ENCODE peak calls at places on chromosome 6, in five cellular contexts. N, V, W, Y and I are unnamed samples.

GRCh38 chr6:43093361-43094289 is 17.5 kb downstream of the PTK7 start:
- DNase-seq in Y (no peak), W (peak), N (no peak), V (peak), I (no peak)

GRCh38 chr6:43511824-43512415 is 1.8 kb upstream of the LRRC73 start:
- DNase-seq in V (no peak), W (no peak), Y (no peak), N (no peak), I (no peak)

GRCh38 chr6:75896526-75896925 is 147.5 kb downstream of the MYO6 start:
- DNase-seq in N (no peak), W (peak), Y (peak), V (no peak), I (no peak)

GRCh38 chr6:42938987-42939809 is 9.9 kb downstream of the CNPY3 start:
- DNase-seq in N (no peak), W (no peak), Y (no peak), V (no peak), I (no peak)

GRCh38 chr6:107264357-107264831 is 149.1 kb upstream of the BEND3 start:
- DNase-seq in N (no peak), V (peak), Y (peak), W (peak), I (no peak)

GRCh38 chr6:47512872-47513271 is 35.3 kb downstream of the CD2AP start:
- DNase-seq in Y (no peak), V (no peak), N (no peak), W (no peak), I (no peak)

GRCh38 chr6:20699402-20699801 is 165.1 kb downstream of the CDKAL1 start:
- DNase-seq in V (no peak), N (no peak), W (no peak), Y (no peak), I (no peak)

GRCh38 chr6:148887181-148887580 is 140.4 kb downstream of the UST start:
- DNase-seq in N (peak), W (peak), V (no peak), Y (no peak), I (no peak)

GRCh38 chr6:43509142-43509983 is 783 bp downstream of the LRRC73 start:
- DNase-seq in W (no peak), Y (no peak), N (peak), V (no peak), I (no peak)

DNA sequence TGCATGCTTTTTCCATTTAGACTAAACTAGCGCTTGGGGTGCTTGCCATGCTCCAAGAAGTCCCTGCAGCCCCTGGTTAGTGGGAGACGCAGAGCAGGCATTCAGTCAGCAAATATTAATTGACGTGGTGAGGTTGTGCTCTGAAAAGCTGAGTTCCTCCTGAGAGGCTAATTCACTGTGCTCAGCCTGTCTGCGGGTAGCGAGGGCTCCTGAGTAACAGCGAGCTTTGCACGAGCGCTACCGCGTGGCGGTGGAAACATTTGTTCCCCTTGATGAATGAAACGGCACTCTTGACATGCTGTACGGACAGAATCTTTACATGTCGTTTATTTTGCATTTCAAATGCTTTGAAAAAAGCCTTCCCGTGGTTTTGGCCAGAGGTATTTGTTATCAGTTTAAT is 170.6 kb upstream of the AGPAT4 start:
- DNase-seq in Y (no peak), N (peak), V (peak), W (peak), I (no peak)
- H3K4me3 ChIP-seq in Y (no peak), N (no peak), V (no peak), W (no peak), I (no peak)

GRCh38 chr6:26045939-26046368 is 41.3 kb upstream of the HFE start:
- DNase-seq in Y (peak), V (no peak), N (no peak), W (no peak), I (peak)
- H3K4me3 ChIP-seq in Y (peak), V (peak), N (no peak), W (peak), I (peak)

GRCh38 chr6:137216106-137216505 is 3.1 kb downstream of the IFNGR1 start:
- DNase-seq in N (no peak), V (no peak), Y (no peak), W (no peak), I (no peak)
- H3K4me3 ChIP-seq in N (no peak), V (peak), Y (peak), W (no peak), I (no peak)

GRCh38 chr6:80235647-80236046 is 129.2 kb downstream of the BCKDHB start:
- DNase-seq in V (no peak), W (no peak), Y (no peak), N (no peak), I (no peak)

GRCh38 chr6:80227545-80227944 is 121.1 kb downstream of the BCKDHB start:
- DNase-seq in W (no peak), V (no peak), Y (no peak), N (no peak), I (no peak)

GRCh38 chr6:80234411-80234810 is 127.9 kb downstream of the BCKDHB start:
- DNase-seq in V (no peak), N (no peak), Y (no peak), W (peak), I (no peak)

GRCh38 chr6:80233955-80234354 is 127.5 kb downstream of the BCKDHB start:
- DNase-seq in N (no peak), V (no peak), Y (no peak), W (no peak), I (no peak)

DNA sequence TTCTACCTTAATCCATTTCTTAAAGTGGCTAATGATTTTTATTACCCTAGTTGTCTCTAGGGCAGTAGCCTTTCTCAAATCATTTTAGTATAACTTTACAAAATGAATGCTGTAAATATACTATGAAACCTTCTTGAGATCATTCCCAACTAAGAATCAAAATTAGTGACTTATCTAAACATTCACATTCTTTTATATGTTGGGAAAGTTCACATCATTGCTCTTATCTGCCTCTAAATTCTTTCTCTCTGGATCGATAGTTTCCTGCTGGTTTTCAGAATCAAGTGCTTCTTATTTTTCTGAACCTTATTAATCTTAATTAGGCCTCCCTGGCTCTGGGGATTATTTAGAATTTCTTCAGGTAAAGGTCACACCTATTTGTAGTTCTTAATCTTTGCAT is 126.8 kb downstream of the BCKDHB start:
- DNase-seq in V (no peak), Y (no peak), W (no peak), N (no peak), I (no peak)
- H3K4me3 ChIP-seq in V (no peak), Y (no peak), W (no peak), N (no peak), I (no peak)

GRCh38 chr6:34888874-34889555 is at the start of gene ANKS1A:
- DNase-seq in V (no peak), Y (peak), W (peak), N (peak), I (peak)

GRCh38 chr6:34888441-34888820 is 589 bp upstream of the TAF11 start:
- DNase-seq in Y (no peak), W (peak), V (no peak), N (no peak), I (peak)

GRCh38 chr6:34887753-34888440 is at the start of gene TAF11:
- DNase-seq in W (peak), V (peak), N (peak), Y (peak), I (peak)

GRCh38 chr6:34891296-34891695 is 2.2 kb downstream of the ANKS1A start:
- DNase-seq in N (no peak), V (no peak), Y (peak), W (no peak), I (no peak)

GRCh38 chr6:34890526-34890910 is 1.5 kb downstream of the ANKS1A start:
- DNase-seq in W (no peak), N (no peak), V (no peak), Y (no peak), I (no peak)
- H3K4me3 ChIP-seq in W (peak), N (peak), V (peak), Y (peak), I (peak)

GRCh38 chr6:118554698-118555097 is 6.6 kb downstream of the PLN start:
- DNase-seq in V (no peak), W (no peak), N (no peak), Y (no peak), I (no peak)
- H3K4me3 ChIP-seq in V (no peak), W (no peak), N (no peak), Y (no peak), I (no peak)

DNA sequence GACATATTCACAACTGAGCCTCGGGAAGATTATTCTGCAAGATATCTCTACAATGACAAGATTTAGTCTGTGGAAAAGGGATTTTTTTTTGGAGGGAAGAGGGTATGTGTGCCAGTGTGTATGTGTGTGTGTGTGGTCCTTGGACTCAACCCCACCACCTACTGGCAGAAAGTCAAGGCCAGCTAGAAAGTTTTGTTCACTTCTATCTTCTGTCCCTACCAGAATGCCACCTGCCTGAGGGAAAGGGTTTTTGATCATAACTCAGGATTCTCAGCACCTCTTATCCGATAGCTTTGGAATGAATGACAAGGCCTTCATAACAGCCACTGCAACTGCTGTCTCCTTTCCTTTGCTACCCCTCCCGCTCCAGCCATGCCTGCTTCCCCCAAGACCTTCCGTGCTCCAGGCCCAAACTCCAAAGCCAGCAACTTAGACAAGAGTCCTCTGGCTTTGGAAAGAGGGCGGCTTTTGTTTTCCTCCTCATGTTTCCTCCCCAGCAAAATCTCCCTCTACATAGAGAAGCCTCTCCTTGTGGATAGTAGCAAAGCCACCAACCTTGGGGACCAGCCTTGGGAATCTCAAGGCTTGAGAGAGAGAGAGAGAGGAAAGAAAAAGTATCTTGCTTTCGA is 18.6 kb downstream of the BTN3A1 start:
- DNase-seq in N (peak), W (peak), V (peak), Y (peak), I (peak)
- H3K4me3 ChIP-seq in N (peak), W (peak), V (peak), Y (peak), I (peak)

DNA sequence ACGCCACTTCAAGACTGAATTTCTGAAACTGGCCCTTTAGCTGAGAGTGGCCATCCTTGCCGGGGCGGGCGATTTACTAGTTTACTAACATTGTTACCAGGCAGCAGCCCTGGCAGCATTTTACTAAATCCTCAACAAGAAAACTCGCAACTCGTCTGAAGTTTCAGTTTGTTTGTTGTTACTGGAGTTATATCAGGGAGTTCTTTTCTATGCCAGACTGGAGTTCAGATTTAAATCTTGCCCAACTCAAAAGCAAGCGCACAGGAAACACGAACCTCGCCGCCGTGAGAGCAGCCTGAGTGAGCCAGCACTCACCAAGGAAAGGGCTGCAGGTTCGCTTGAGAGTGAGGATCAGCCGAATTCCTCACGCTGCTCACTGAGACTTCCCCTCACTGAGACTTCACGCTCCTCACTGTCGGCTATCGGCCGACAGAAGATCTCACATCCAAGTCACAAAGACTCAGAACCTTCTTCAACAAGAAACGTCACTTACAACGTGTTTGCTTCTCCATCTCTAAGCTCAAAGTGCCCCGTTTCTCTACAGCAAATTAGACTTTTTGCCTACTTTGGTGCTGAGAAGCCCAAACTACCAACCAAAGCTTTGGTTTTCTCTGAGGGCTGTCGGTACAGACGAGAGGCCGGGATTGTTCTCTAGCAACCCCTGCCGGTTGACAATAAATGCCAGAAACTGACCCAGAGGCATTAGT is 78.9 kb downstream of the OLIG3 start:
- DNase-seq in V (peak), W (peak), Y (peak), N (peak), I (peak)
- H3K4me3 ChIP-seq in V (peak), W (peak), Y (peak), N (peak), I (peak)

GRCh38 chr6:104784884-104785283 is 74.8 kb downstream of the HACE1 start:
- DNase-seq in N (no peak), W (peak), V (peak), Y (no peak), I (no peak)
- H3K4me3 ChIP-seq in N (no peak), W (no peak), V (no peak), Y (no peak), I (no peak)